ENCODE peak calls at places on chromosomes 16 and 17, in four cellular contexts. E, S, N and Z are unnamed samples. For H3K27me3, the result is how much of the 10 kb centered on the place peaks cover.

GRCh38 chr17:56733833-56734232 is 99.9 kb downstream of the C17orf67 start:
- DNase-seq in E (no peak), S (no peak), N (no peak), Z (no peak)

GRCh38 chr16:12214509-12214908 is 238.0 kb downstream of the SNX29 start:
- DNase-seq in E (no peak), S (no peak), N (no peak), Z (no peak)

GRCh38 chr17:46889992-46890564 is 32.9 kb upstream of the GOSR2 start:
- DNase-seq in E (no peak), S (no peak), N (no peak), Z (no peak)

GRCh38 chr17:75808905-75809621 is 24.5 kb downstream of the UNK start:
- DNase-seq in E (peak), S (peak), N (peak), Z (peak)

GRCh38 chr16:84178892-84179611 is 7.8 kb downstream of the TAF1C start:
- DNase-seq in E (no peak), S (no peak), N (no peak), Z (no peak)

GRCh38 chr17:14016858-14017257 is 52.4 kb upstream of the COX10 start:
- DNase-seq in E (no peak), S (no peak), N (no peak), Z (no peak)

GRCh38 chr16:80852261-80852872 is 48.0 kb upstream of the CDYL2 start:
- DNase-seq in E (no peak), S (no peak), N (peak), Z (no peak)

GRCh38 chr17:78125976-78126894 is 2.3 kb downstream of the TMC6 start:
- DNase-seq in E (peak), S (peak), N (no peak), Z (no peak)

GRCh38 chr16:56360117-56361008 is 65.0 kb downstream of the AMFR start:
- DNase-seq in E (no peak), S (no peak), N (no peak), Z (peak)

GRCh38 chr17:60333628-60334031 is 58.3 kb downstream of the USP32 start:
- DNase-seq in E (no peak), S (no peak), N (no peak), Z (no peak)

GRCh38 chr17:69597898-69598692 is 183.6 kb downstream of the MAP2K6 start:
- DNase-seq in E (no peak), S (no peak), N (no peak), Z (no peak)

GRCh38 chr17:50514936-50515702 is 6.9 kb downstream of the MYCBPAP start:
- DNase-seq in E (no peak), S (no peak), N (no peak), Z (peak)

GRCh38 chr17:38742431-38743308 is 5.5 kb downstream of the PCGF2 start:
- DNase-seq in E (no peak), S (peak), N (no peak), Z (peak)

GRCh38 chr17:37261286-37261685 is 114.5 kb upstream of the C17orf78 start:
- DNase-seq in E (no peak), S (no peak), N (no peak), Z (no peak)

GRCh38 chr16:30084816-30085159 is 6.9 kb downstream of the TBX6 start:
- DNase-seq in E (no peak), S (no peak), N (no peak), Z (peak)

GRCh38 chr16:89133457-89134127 is 38.0 kb upstream of the CDH15 start:
- DNase-seq in E (no peak), S (no peak), N (no peak), Z (no peak)

GRCh38 chr17:61323696-61324539 is 75.7 kb upstream of the TBX2 start:
- DNase-seq in E (no peak), S (no peak), N (no peak), Z (no peak)

GRCh38 chr16:31129568-31130335 is 5.8 kb downstream of the PRSS8 start:
- DNase-seq in E (no peak), S (no peak), N (no peak), Z (peak)

GRCh38 chr16:3797904-3798811 is 80.8 kb upstream of the TRAP1 start:
- DNase-seq in E (no peak), S (no peak), N (no peak), Z (no peak)

GRCh38 chr16:88649924-88650748 is 717 bp downstream of the CYBA start:
- DNase-seq in E (peak), S (no peak), N (peak), Z (no peak)

GRCh38 chr16:1174477-1175357 is 21.8 kb downstream of the CACNA1H start:
- DNase-seq in E (no peak), S (no peak), N (no peak), Z (no peak)

GRCh38 chr17:73770115-73770848 is 126.0 kb upstream of the SDK2 start:
- DNase-seq in E (no peak), S (peak), N (peak), Z (peak)

GRCh38 chr16:22313876-22314470 is 16.8 kb downstream of the POLR3E start:
- DNase-seq in E (no peak), S (no peak), N (no peak), Z (no peak)

GRCh38 chr17:3747805-3748204 is 24.1 kb downstream of the HASPIN start:
- DNase-seq in E (no peak), S (no peak), N (no peak), Z (no peak)

GRCh38 chr16:30774367-30775130 is 12.4 kb downstream of the RNF40 start:
- DNase-seq in E (no peak), S (no peak), N (no peak), Z (no peak)

GRCh38 chr17:76540381-76541300 is 797 bp downstream of the PRCD start:
- DNase-seq in E (no peak), S (peak), N (peak), Z (peak)

GRCh38 chr16:68771922-68772681 is 35.0 kb downstream of the CDH1 start:
- DNase-seq in E (no peak), S (no peak), N (no peak), Z (no peak)

GRCh38 chr17:3992370-3992769 is 28.1 kb upstream of the ATP2A3 start:
- DNase-seq in E (no peak), S (no peak), N (no peak), Z (no peak)

GRCh38 chr16:30018731-30019158 is 4.3 kb upstream of the C16orf92 start:
- DNase-seq in E (no peak), S (no peak), N (no peak), Z (no peak)

GRCh38 chr17:51734462-51734861 is 424.1 kb downstream of the CA10 start:
- DNase-seq in E (no peak), S (no peak), N (no peak), Z (no peak)

GRCh38 chr16:88941933-88942909 is 34.8 kb downstream of the CBFA2T3 start:
- DNase-seq in E (peak), S (peak), N (peak), Z (no peak)

GRCh38 chr16:77499373-77500285 is 64.8 kb upstream of the ADAMTS18 start:
- DNase-seq in E (no peak), S (peak), N (no peak), Z (peak)

GRCh38 chr17:45227631-45228120 is 6.0 kb downstream of the FMNL1 start:
- DNase-seq in E (peak), S (no peak), N (no peak), Z (no peak)

GRCh38 chr17:41773190-41773588 is 13.3 kb downstream of the JUP start:
- DNase-seq in E (no peak), S (peak), N (peak), Z (peak)

GRCh38 chr17:4230142-4230541 is 33.6 kb downstream of the ANKFY1 start:
- DNase-seq in E (no peak), S (peak), N (peak), Z (peak)

GRCh38 chr16:80515374-80515773 is 25.4 kb upstream of the DYNLRB2 start:
- DNase-seq in E (no peak), S (no peak), N (no peak), Z (no peak)

GRCh38 chr17:81039096-81039495 is 4.1 kb downstream of the BAIAP2 start:
- DNase-seq in E (no peak), S (no peak), N (no peak), Z (no peak)
- H3K27me3 ChIP-seq in E (under half), S (under half), N (under half), Z (under half)

GRCh38 chr17:48111937-48112241 is 4.3 kb downstream of the SNX11 start:
- DNase-seq in E (no peak), S (no peak), N (no peak), Z (no peak)

GRCh38 chr17:48106802-48107136 is 797 bp upstream of the SNX11 start:
- DNase-seq in E (no peak), S (no peak), N (no peak), Z (no peak)

GRCh38 chr17:48107137-48108055 is at the start of gene SNX11:
- DNase-seq in E (peak), S (peak), N (peak), Z (peak)

GRCh38 chr17:48113201-48113676 is 5.7 kb downstream of the SNX11 start:
- DNase-seq in E (peak), S (no peak), N (no peak), Z (no peak)

DNA sequence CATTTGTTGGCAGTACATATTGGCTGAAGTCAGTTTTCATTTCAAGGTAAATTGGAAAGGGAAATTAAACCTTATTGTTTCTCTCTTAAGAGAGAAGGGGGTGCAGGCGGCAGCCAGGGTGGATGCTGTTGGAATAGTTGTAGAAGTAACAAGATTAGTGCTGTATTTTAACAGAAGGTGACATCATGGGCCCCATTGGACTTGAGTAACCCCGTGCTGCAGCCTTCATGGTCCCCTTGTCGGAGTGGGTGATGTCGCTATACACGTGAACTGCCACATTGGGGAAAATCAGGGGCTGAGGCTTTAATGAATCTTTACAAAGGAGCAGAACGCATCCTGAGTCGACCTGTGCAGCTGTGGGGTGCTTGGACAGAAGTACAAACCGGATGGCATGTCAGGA is 3.2 kb downstream of the SNX11 start:
- DNase-seq in E (no peak), S (no peak), N (no peak), Z (no peak)
- H3K4me3 ChIP-seq in E (no peak), S (no peak), N (no peak), Z (no peak)

GRCh38 chr16:87194172-87194571 is 123.0 kb downstream of the C16orf95 start:
- DNase-seq in E (no peak), S (no peak), N (no peak), Z (peak)

GRCh38 chr16:87198328-87198731 is 118.9 kb downstream of the C16orf95 start:
- DNase-seq in E (no peak), S (no peak), N (no peak), Z (no peak)

GRCh38 chr16:87196229-87196628 is 121.0 kb downstream of the C16orf95 start:
- DNase-seq in E (no peak), S (no peak), N (no peak), Z (peak)

GRCh38 chr16:87192418-87193073 is 124.6 kb downstream of the C16orf95 start:
- DNase-seq in E (no peak), S (no peak), N (no peak), Z (no peak)

DNA sequence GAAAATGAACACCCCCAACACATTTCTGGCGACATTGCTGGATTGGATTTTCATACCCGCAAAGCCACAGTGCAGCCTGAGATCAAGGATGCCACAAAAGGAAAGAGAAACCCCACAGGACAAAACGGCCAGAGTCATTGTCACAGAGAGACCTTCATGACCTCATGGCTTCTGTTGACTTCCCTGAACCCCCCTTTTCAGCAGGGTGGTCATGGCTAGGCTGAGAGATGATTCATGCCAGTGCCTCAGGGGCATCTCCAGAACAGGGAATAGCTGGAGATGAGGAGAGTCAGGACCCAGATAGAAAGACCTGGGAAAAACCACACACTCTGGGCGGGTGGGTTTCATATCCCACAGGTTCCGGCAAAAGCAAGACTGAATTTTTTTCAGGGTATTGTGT is 122.0 kb downstream of the C16orf95 start:
- DNase-seq in E (no peak), S (no peak), N (no peak), Z (peak)
- H3K27me3 ChIP-seq in E (under half), S (under half), N (under half), Z (under half)

GRCh38 chr17:1710807-1711553 is 803 bp upstream of the TLCD2 start:
- DNase-seq in E (no peak), S (no peak), N (no peak), Z (no peak)

GRCh38 chr17:1711804-1712203 is 1.6 kb upstream of the TLCD2 start:
- DNase-seq in E (no peak), S (no peak), N (no peak), Z (no peak)

GRCh38 chr17:1707107-1707506 is 3.1 kb downstream of the TLCD2 start:
- DNase-seq in E (no peak), S (no peak), N (no peak), Z (no peak)

GRCh38 chr17:1709971-1710806 is at the start of gene TLCD2:
- DNase-seq in E (no peak), S (peak), N (peak), Z (peak)

GRCh38 chr17:1709403-1709891 is 730 bp downstream of the TLCD2 start:
- DNase-seq in E (no peak), S (no peak), N (no peak), Z (no peak)
- H3K4me3 ChIP-seq in E (no peak), S (peak), N (peak), Z (peak)

DNA sequence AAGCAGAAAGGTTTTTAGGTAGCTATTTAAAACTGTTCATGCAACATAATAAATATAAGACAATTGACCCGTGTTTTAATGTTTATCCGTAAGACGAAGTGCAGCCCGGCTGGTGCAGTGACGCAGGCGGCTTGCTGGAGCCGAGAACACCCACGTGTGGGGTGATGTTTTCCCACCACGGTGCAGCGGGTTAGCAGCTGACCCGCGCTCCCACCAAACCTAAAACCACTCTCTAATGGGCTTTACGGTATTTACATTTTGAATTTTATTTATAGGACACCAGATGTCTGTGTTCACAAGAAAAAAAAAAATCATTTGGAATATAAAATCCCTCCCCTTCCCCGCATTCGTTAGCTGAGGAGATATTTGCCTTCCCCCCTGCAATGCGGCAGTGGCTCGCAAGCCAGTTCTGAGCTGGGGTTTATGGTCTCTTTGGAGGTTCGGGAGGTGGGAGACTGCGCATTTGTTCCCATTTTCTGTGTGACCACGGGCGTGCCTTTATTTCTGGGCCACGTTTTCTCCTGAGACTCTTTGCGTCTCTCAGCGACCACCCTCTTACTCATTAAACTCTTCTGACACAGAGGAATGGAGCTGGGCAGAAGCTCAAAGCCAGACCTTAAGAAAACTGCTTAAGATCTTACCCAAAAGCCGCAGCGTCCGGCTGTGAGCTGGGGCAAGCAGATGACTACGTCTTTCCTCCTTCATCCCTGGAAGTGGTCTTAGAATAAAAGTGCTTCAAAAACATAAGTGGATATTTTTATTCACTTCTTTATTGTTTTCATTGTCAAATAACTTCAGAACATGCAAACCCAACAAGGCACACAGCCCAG is 301.1 kb downstream of the IRF8 start:
- DNase-seq in E (no peak), S (no peak), N (no peak), Z (peak)
- H3K27me3 ChIP-seq in E (under half), S (under half), N (under half), Z (under half)

GRCh38 chr17:49219987-49220386 is 9.5 kb downstream of the ABI3 start:
- DNase-seq in E (no peak), S (no peak), N (no peak), Z (no peak)

GRCh38 chr17:49217651-49218413 is 7.3 kb downstream of the ABI3 start:
- DNase-seq in E (peak), S (peak), N (no peak), Z (peak)

GRCh38 chr17:49216482-49216881 is 6.0 kb downstream of the ABI3 start:
- DNase-seq in E (no peak), S (no peak), N (no peak), Z (no peak)

GRCh38 chr17:49216953-49217650 is 6.6 kb downstream of the ABI3 start:
- DNase-seq in E (no peak), S (peak), N (no peak), Z (peak)

GRCh38 chr17:49218941-49219913 is 8.7 kb downstream of the ABI3 start:
- DNase-seq in E (peak), S (peak), N (no peak), Z (no peak)
- H3K4me3 ChIP-seq in E (peak), S (no peak), N (no peak), Z (no peak)

GRCh38 chr17:27264068-27264812 is 29.7 kb upstream of the WSB1 start:
- DNase-seq in E (no peak), S (no peak), N (no peak), Z (no peak)

GRCh38 chr17:27259356-27259755 is 34.6 kb upstream of the WSB1 start:
- DNase-seq in E (no peak), S (no peak), N (no peak), Z (no peak)

GRCh38 chr17:27266228-27266627 is 27.7 kb upstream of the WSB1 start:
- DNase-seq in E (no peak), S (no peak), N (no peak), Z (no peak)

GRCh38 chr17:27265333-27265732 is 28.6 kb upstream of the WSB1 start:
- DNase-seq in E (no peak), S (no peak), N (no peak), Z (no peak)

DNA sequence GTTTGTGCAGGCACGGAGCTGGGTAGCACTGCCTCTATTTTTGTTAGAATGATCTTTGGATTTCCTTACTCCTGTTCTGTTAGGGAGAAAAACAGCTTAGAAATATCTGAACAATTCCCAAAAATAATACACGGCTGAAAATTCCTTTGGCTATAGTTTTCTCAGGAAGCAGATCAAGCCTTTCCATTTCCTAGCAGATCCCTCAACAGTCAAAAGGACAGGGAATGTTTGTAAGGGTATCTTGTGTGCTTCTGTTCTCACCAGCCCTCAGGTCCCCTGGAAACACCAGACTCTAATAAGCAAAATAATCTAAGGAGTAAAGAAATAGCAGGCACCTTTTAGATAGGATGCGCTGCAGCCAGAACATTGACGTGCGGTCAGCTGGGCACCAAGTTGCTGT is 30.5 kb upstream of the WSB1 start:
- DNase-seq in E (no peak), S (no peak), N (no peak), Z (no peak)
- H3K27me3 ChIP-seq in E (under half), S (under half), N (under half), Z (under half)

DNA sequence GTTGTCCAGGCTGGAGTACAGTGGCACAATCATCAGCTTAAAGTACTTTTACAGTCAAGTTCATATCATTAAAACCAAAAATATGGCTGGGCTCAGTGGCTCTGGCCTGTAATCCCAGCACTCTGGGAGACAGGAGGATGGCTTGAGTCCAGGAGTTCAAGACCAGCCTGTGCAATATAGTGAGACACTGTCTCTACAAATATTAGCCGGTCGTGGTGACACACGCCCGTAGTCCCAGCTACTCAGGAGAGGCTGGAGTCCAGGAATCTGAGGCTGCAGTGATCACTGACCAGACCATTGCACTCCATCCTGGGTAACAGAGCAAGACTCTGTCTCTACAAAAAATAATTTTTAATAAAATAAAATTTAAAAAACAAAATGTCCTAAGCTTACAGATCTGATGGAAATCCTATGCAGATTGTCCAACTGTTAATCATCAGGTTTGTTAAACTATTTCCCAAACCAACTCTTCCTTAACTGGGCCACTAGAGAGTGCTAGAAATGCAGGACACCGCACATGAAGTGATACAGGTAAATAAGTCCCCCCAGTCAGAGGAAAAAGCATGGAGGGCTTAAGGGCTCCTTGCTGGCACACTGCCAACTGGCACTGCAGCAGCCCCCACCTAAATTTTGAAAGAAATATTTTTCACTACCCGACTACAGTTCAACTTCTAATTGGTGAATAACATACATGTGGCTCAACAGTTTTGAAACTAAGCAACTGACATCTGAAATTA is 2.8 kb downstream of the USP22 start:
- DNase-seq in E (no peak), S (no peak), N (peak), Z (peak)
- H3K4me3 ChIP-seq in E (no peak), S (peak), N (peak), Z (no peak)